ENCODE peak calls at places on chromosomes 7 and 10, in four cellular contexts. One of them, this sample, is unnamed.

GRCh38 chr7:87223666-87224065 is 4.1 kb upstream of the TMEM243 start:
- DNase-seq in CD4-positive, alpha-beta T cell: no peak
- DNase-seq in B cell: no peak
- DNase-seq in lower leg skin: no peak
- DNase-seq in this sample: no peak

GRCh38 chr10:104262055-104262454 is 6.9 kb upstream of the GSTO2 start:
- DNase-seq in lower leg skin: no peak
- DNase-seq in CD4-positive, alpha-beta T cell: no peak
- DNase-seq in B cell: no peak
- DNase-seq in this sample: no peak

GRCh38 chr7:118153551-118154177 is 30.3 kb upstream of the LSM8 start:
- DNase-seq in CD4-positive, alpha-beta T cell: no peak
- DNase-seq in lower leg skin: no peak
- DNase-seq in B cell: peak
- DNase-seq in this sample: peak

GRCh38 chr7:155618708-155619633 is 25.5 kb upstream of the RBM33 start:
- DNase-seq in B cell: no peak
- DNase-seq in CD4-positive, alpha-beta T cell: no peak
- DNase-seq in lower leg skin: no peak
- DNase-seq in this sample: no peak

GRCh38 chr7:72343991-72344390 is 68.1 kb downstream of the CALN1 start:
- DNase-seq in CD4-positive, alpha-beta T cell: no peak
- DNase-seq in B cell: no peak
- DNase-seq in lower leg skin: no peak
- DNase-seq in this sample: no peak

GRCh38 chr10:521844-522243 is 167.6 kb downstream of the DIP2C start:
- DNase-seq in CD4-positive, alpha-beta T cell: no peak
- DNase-seq in lower leg skin: no peak
- DNase-seq in B cell: no peak
- DNase-seq in this sample: no peak

GRCh38 chr10:132707776-132708171 is 78.2 kb downstream of the NKX6-2 start:
- DNase-seq in CD4-positive, alpha-beta T cell: no peak
- DNase-seq in B cell: no peak
- DNase-seq in lower leg skin: peak
- DNase-seq in this sample: no peak

GRCh38 chr7:22251284-22251683 is 105.7 kb downstream of the RAPGEF5 start:
- DNase-seq in B cell: no peak
- DNase-seq in lower leg skin: no peak
- DNase-seq in CD4-positive, alpha-beta T cell: no peak
- DNase-seq in this sample: no peak

GRCh38 chr10:42864575-42864974 is 82.0 kb downstream of the BMS1 start:
- DNase-seq in lower leg skin: no peak
- DNase-seq in B cell: no peak
- DNase-seq in CD4-positive, alpha-beta T cell: no peak
- DNase-seq in this sample: no peak

DNA sequence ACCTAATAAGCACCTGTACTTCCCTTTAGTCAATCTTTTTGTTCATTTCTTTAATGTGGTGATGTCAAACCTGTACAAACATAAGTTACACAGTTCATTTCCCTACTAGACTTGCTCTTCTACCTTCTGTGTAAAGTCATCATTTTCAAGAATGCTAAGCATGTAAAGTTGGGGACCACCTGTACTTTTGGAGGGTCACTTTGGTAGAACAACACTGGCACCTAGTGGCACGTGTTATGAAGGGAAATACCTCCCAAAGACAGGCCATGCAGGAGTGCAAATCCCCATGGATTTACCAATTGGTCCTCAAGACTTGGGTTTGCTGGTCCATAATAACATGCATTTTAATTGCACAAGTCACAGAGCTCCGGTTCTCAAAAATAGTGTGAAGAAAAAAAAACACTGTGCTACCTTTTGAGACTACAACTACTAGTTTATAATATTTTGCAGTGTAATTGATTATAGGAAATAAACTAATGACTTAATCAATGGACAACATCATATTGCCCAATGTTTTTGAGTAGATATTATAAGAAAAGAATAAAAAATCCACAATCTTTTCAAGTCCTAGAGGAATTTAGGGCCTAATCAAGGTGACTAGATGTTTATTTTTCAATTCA is 431.4 kb upstream of the IGFBP3 start:
- DNase-seq in lower leg skin: no peak
- DNase-seq in B cell: peak
- DNase-seq in CD4-positive, alpha-beta T cell: no peak
- DNase-seq in this sample: peak
- TF ChIP-seq CTCF in lower leg skin: no peak
- TF ChIP-seq CTCF in B cell: no peak
- TF ChIP-seq CTCF in CD4-positive, alpha-beta T cell: no peak
- TF ChIP-seq CTCF in this sample: peak

DNA sequence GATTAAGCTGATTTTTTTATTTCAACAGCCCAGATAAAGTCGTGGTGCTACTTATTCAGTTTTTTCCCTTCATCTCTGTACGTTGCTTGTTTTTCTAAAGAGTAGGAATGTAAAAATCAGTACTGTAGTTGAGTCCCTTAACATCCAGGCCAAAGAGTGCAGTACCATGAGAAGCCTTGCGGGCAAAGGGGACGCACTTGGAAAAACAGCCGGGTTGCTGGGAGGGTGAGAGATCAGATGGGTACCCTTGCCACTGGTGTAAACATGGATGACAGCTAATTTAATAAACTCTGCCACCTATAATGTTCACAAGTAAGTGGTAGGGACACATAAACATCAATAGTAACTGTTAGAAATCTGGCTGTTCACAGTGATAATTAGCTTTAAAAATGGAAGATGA is 175.9 kb downstream of the POU6F2 start:
- DNase-seq in lower leg skin: no peak
- DNase-seq in CD4-positive, alpha-beta T cell: no peak
- DNase-seq in B cell: no peak
- DNase-seq in this sample: no peak
- TF ChIP-seq CTCF in lower leg skin: no peak
- TF ChIP-seq CTCF in CD4-positive, alpha-beta T cell: no peak
- TF ChIP-seq CTCF in B cell: no peak
- TF ChIP-seq CTCF in this sample: no peak

DNA sequence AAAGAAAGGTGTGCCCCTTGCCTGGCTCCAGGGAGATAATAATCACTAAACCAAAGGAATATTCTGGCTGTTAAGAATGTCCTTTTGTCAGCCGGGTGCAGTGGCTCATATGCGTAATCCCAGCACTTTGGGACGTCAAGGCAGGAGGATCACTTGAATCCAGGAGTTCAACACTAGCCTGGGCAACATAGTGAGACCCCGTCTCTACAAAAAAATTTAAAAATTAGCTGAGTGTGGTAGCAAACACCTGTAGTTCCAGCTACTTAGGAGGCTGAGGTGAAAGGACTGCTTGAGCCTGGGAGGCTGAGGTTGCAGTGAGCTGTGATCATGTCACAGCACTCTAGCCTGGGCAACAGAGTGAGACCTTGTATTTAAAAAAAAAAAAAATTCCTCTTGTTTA is 74.1 kb downstream of the HERC4 start:
- DNase-seq in CD4-positive, alpha-beta T cell: no peak
- DNase-seq in lower leg skin: no peak
- DNase-seq in B cell: no peak
- DNase-seq in this sample: no peak
- TF ChIP-seq CTCF in CD4-positive, alpha-beta T cell: no peak
- TF ChIP-seq CTCF in lower leg skin: no peak
- TF ChIP-seq CTCF in B cell: no peak
- TF ChIP-seq CTCF in this sample: no peak

GRCh38 chr10:114388275-114388674 is 16.0 kb downstream of the AFAP1L2 start:
- DNase-seq in lower leg skin: no peak
- DNase-seq in CD4-positive, alpha-beta T cell: no peak
- DNase-seq in B cell: no peak
- DNase-seq in this sample: peak

GRCh38 chr10:114384181-114384580 is 20.1 kb downstream of the AFAP1L2 start:
- DNase-seq in CD4-positive, alpha-beta T cell: no peak
- DNase-seq in B cell: no peak
- DNase-seq in lower leg skin: no peak
- DNase-seq in this sample: no peak

GRCh38 chr10:114384601-114385000 is 19.7 kb downstream of the AFAP1L2 start:
- DNase-seq in B cell: no peak
- DNase-seq in lower leg skin: no peak
- DNase-seq in CD4-positive, alpha-beta T cell: no peak
- DNase-seq in this sample: no peak

GRCh38 chr10:114387784-114388183 is 16.5 kb downstream of the AFAP1L2 start:
- DNase-seq in lower leg skin: no peak
- DNase-seq in B cell: no peak
- DNase-seq in CD4-positive, alpha-beta T cell: no peak
- DNase-seq in this sample: no peak

DNA sequence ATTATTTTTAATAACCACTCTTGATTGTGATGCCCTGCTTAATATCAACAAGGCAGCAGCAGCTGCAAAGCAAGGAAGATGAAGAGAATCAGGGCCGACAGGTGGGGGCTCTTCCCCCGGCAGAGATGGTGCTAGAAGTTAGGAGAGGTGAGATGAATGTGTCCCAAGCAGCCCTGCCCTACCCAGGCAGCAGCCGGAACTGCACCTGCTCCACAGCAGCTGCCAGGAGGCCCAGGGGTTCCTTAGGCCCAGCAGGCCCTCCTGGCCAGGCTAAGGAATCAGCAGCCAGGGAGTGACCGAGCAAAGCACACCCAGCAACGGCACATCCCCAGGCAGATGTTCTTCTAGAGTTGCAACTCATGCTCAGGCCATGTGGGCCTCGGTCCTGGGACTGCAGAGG is 17.9 kb downstream of the AFAP1L2 start:
- DNase-seq in lower leg skin: no peak
- DNase-seq in B cell: no peak
- DNase-seq in CD4-positive, alpha-beta T cell: no peak
- DNase-seq in this sample: no peak
- TF ChIP-seq CTCF in lower leg skin: no peak
- TF ChIP-seq CTCF in B cell: no peak
- TF ChIP-seq CTCF in CD4-positive, alpha-beta T cell: no peak
- TF ChIP-seq CTCF in this sample: no peak

This sample was measured in GM10248.